ENCODE peak calls at places on chromosome 15, in nine cellular contexts. F, S, H, R, T, D, B, Y and U are unnamed samples. For H3K4me1 and H3K36me3, the result is how much of the 10 kb centered on the place peaks cover.

GRCh38 chr15:74397239-74398068 is 30.0 kb upstream of the CYP11A1 start:
- ATAC-seq in T (no peak), R (peak), B (peak), D (peak), F (no peak), S (peak), H (no peak), Y (no peak), U (no peak)

GRCh38 chr15:77606142-77607034 is 26.3 kb downstream of the LINGO1 start:
- ATAC-seq in F (peak), D (no peak), R (no peak), S (no peak), B (no peak), H (no peak), T (no peak), Y (no peak), U (no peak)

GRCh38 chr15:93862791-93863190 is 368.6 kb upstream of the MCTP2 start:
- ATAC-seq in D (no peak), R (no peak), B (no peak), H (no peak), S (peak), T (no peak), F (peak), Y (peak), U (peak)

GRCh38 chr15:73240864-73241499 is 127.8 kb downstream of the HCN4 start:
- ATAC-seq in S (peak), R (peak), H (peak), Y (no peak), D (peak), F (no peak), B (peak), T (no peak), U (no peak)

GRCh38 chr15:100111103-100112060 is 230.4 kb downstream of the ADAMTS17 start:
- ATAC-seq in R (no peak), D (peak), Y (peak), B (peak), T (peak), S (peak), F (peak), H (peak), U (peak)

GRCh38 chr15:64938192-64938591 is 26.5 kb downstream of the ANKDD1A start:
- ATAC-seq in H (no peak), D (peak), R (no peak), B (peak), T (peak), Y (no peak), S (peak), F (no peak), U (peak)

GRCh38 chr15:93037341-93038063 is 51.5 kb downstream of the RGMA start:
- ATAC-seq in B (peak), Y (peak), R (no peak), H (peak), D (no peak), S (peak), T (no peak), F (peak), U (peak)

GRCh38 chr15:81377871-81378270 is 3.9 kb upstream of the TMC3 start:
- ATAC-seq in H (no peak), T (no peak), F (no peak), Y (no peak), R (no peak), D (no peak), B (no peak), S (no peak), U (no peak)

GRCh38 chr15:58839485-58839884 is 68.4 kb downstream of the MINDY2 start:
- ATAC-seq in H (no peak), T (no peak), Y (no peak), F (no peak), S (peak), D (peak), R (peak), B (peak), U (no peak)

GRCh38 chr15:80495406-80495942 is 91.3 kb downstream of the ARNT2 start:
- ATAC-seq in S (no peak), B (no peak), F (no peak), T (no peak), R (no peak), Y (no peak), H (peak), D (no peak), U (no peak)

GRCh38 chr15:33126559-33127290 is 67.8 kb downstream of the FMN1 start:
- ATAC-seq in T (peak), R (no peak), H (peak), Y (no peak), S (peak), F (no peak), B (peak), D (peak), U (peak)

GRCh38 chr15:66830358-66830757 is 128.3 kb downstream of the SMAD6 start:
- ATAC-seq in F (peak), B (peak), S (peak), D (peak), R (no peak), T (no peak), H (peak), Y (no peak), U (no peak)

GRCh38 chr15:29668120-29668602 is 154.1 kb downstream of the TJP1 start:
- ATAC-seq in S (peak), R (peak), H (peak), T (peak), B (peak), Y (peak), D (peak), F (peak), U (peak)

GRCh38 chr15:77830041-77830440 is 197.3 kb upstream of the LINGO1 start:
- ATAC-seq in B (peak), Y (no peak), S (peak), F (no peak), D (peak), R (no peak), T (no peak), H (no peak), U (no peak)

GRCh38 chr15:70670680-70671079 is 92.7 kb downstream of the UACA start:
- ATAC-seq in Y (no peak), F (no peak), B (no peak), H (no peak), R (no peak), D (no peak), S (no peak), T (no peak), U (no peak)
- TF ChIP-seq CTCF in Y (no peak), F (no peak), B (peak), H (peak), R (no peak), D (no peak), S (no peak), T (no peak), U (no peak)

GRCh38 chr15:98721166-98721565 is 72.8 kb downstream of the IGF1R start:
- ATAC-seq in B (no peak), D (no peak), T (no peak), R (no peak), Y (no peak), H (peak), F (no peak), S (no peak), U (no peak)
- H3K4me1 ChIP-seq in B (under half), D (under half), T (half or more), R (under half), Y (under half), H (under half), F (under half), S (under half), U (under half)

GRCh38 chr15:90225504-90226234 is 8.1 kb downstream of the CIB1 start:
- ATAC-seq in T (no peak), H (no peak), B (no peak), Y (no peak), R (no peak), F (no peak), S (no peak), D (no peak), U (no peak)

GRCh38 chr15:90230071-90230494 is 3.7 kb downstream of the CIB1 start:
- ATAC-seq in D (no peak), T (no peak), F (no peak), H (no peak), B (no peak), R (no peak), Y (no peak), S (peak), U (no peak)

GRCh38 chr15:90228960-90229359 is 4.8 kb downstream of the CIB1 start:
- ATAC-seq in F (no peak), B (no peak), D (no peak), T (no peak), R (no peak), Y (no peak), S (no peak), H (no peak), U (no peak)

GRCh38 chr15:90227336-90227735 is 6.4 kb downstream of the CIB1 start:
- ATAC-seq in F (no peak), D (no peak), R (no peak), S (no peak), T (no peak), B (no peak), Y (no peak), H (no peak), U (no peak)

GRCh38 chr15:90227816-90228772 is 5.6 kb downstream of the CIB1 start:
- ATAC-seq in Y (no peak), H (no peak), T (no peak), D (no peak), S (peak), R (no peak), F (no peak), B (no peak), U (no peak)
- H3K36me3 ChIP-seq in Y (half or more), H (half or more), T (half or more), D (under half), S (under half), R (under half), F (half or more), B (half or more), U (under half)

GRCh38 chr15:52759969-52760368 is 30.2 kb downstream of the ONECUT1 start:
- ATAC-seq in B (no peak), R (no peak), H (no peak), Y (no peak), S (no peak), D (peak), F (no peak), T (no peak), U (no peak)
- TF ChIP-seq CTCF in B (no peak), R (no peak), H (no peak), Y (no peak), S (no peak), D (no peak), F (no peak), T (no peak), U (no peak)

GRCh38 chr15:57429098-57429497 is 52.8 kb downstream of the CGNL1 start:
- ATAC-seq in F (no peak), D (no peak), T (no peak), R (no peak), B (no peak), S (peak), H (no peak), Y (no peak), U (no peak)
- H3K4me1 ChIP-seq in F (under half), D (under half), T (under half), R (under half), B (under half), S (under half), H (under half), Y (under half), U (under half)

GRCh38 chr15:68808091-68808490 is 12.6 kb downstream of the ANP32A start:
- ATAC-seq in F (no peak), T (no peak), D (no peak), Y (no peak), B (no peak), R (no peak), S (no peak), H (no peak), U (no peak)
- H3K36me3 ChIP-seq in F (under half), T (under half), D (under half), Y (under half), B (under half), R (under half), S (under half), H (under half), U (under half)

DNA sequence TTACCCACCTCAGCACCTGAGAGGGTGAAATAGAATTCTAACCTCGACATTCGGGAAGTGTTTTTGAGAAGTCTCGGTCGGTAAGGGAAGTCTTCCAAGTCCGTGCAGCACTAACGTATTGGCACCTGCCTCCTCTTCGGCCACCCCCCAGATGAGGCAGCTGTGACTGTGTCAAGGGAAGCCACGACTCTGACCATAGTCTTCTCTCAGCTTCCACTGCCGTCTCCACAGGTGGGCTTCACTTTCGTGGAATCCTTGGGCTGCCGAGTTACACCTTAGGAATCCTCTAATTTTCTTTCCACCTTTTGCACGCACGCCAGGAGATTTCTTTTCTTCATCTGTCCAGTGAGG is 775 bp downstream of the CCNDBP1 start:
- ATAC-seq in B (peak), D (peak), F (peak), S (peak), T (no peak), R (peak), H (peak), Y (peak), U (no peak)
- TF ChIP-seq CTCF in B (peak), D (no peak), F (no peak), S (no peak), T (no peak), R (no peak), H (no peak), Y (no peak), U (no peak)